ENCODE peak calls at places on chromosome 13, in five cellular contexts. R is endothelial cell of umbilical vein, Z is fibroblast of the aortic adventitia, P is upper lobe of right lung, W is IMR-90. O is an unnamed sample.

GRCh38 chr13:106471957-106472543 is 63.4 kb downstream of the EFNB2 start:
- DNase-seq in R (peak), Z (peak), P (no peak), W (peak), O (peak)

GRCh38 chr13:109790071-109790470 is 3.7 kb upstream of the IRS2 start:
- DNase-seq in R (no peak), Z (no peak), P (no peak), W (no peak), O (no peak)

GRCh38 chr13:28022848-28023518 is 34.5 kb upstream of the URAD start:
- DNase-seq in R (no peak), Z (peak), P (no peak), W (peak), O (peak)

GRCh38 chr13:108096301-108096700 is 119.0 kb downstream of the LIG4 start:
- DNase-seq in R (no peak), Z (no peak), P (no peak), W (no peak), O (no peak)

GRCh38 chr13:39450176-39450575 is 152.8 kb downstream of the LHFPL6 start:
- DNase-seq in R (no peak), Z (no peak), P (no peak), W (no peak), O (no peak)

GRCh38 chr13:110347535-110348308 is 40.6 kb downstream of the COL4A2 start:
- DNase-seq in R (no peak), Z (peak), P (no peak), W (peak), O (peak)

GRCh38 chr13:110644892-110645521 is 29.7 kb downstream of the NAXD start:
- DNase-seq in R (peak), Z (peak), P (peak), W (peak), O (peak)

GRCh38 chr13:49667773-49668172 is 23.5 kb downstream of the EBPL start:
- DNase-seq in R (no peak), Z (no peak), P (no peak), W (peak), O (no peak)

GRCh38 chr13:78759704-78760103 is 100.7 kb upstream of the OBI1 start:
- DNase-seq in R (no peak), Z (no peak), P (no peak), W (no peak), O (no peak)

GRCh38 chr13:50379584-50379983 is 364.3 kb downstream of the KCNRG start:
- DNase-seq in R (peak), Z (no peak), P (no peak), W (no peak), O (no peak)

GRCh38 chr13:29457299-29457698 is 138.2 kb downstream of the SLC7A1 start:
- DNase-seq in R (peak), Z (peak), P (no peak), W (peak), O (peak)

GRCh38 chr13:94128430-94128829 is 351.1 kb downstream of the DCT start:
- DNase-seq in R (no peak), Z (peak), P (no peak), W (no peak), O (peak)

GRCh38 chr13:80141114-80141849 is 199.6 kb downstream of the SPRY2 start:
- DNase-seq in R (peak), Z (peak), P (no peak), W (peak), O (peak)

GRCh38 chr13:43744630-43745029 is 42.1 kb downstream of the ENOX1 start:
- DNase-seq in R (no peak), Z (no peak), P (no peak), W (peak), O (peak)

GRCh38 chr13:76014618-76015315 is 378.6 kb downstream of the LMO7 start:
- DNase-seq in R (no peak), Z (peak), P (no peak), W (peak), O (peak)

GRCh38 chr13:70206671-70207070 is 98.4 kb upstream of the KLHL1 start:
- DNase-seq in R (no peak), Z (no peak), P (no peak), W (no peak), O (no peak)

GRCh38 chr13:71798723-71799122 is 68.3 kb downstream of the DACH1 start:
- DNase-seq in R (no peak), Z (no peak), P (no peak), W (no peak), O (no peak)

GRCh38 chr13:42981853-42982252 is 10.2 kb downstream of the EPSTI1 start:
- DNase-seq in R (no peak), Z (no peak), P (no peak), W (no peak), O (no peak)

GRCh38 chr13:32272021-32272695 is 43.0 kb downstream of the ZAR1L start:
- DNase-seq in R (peak), Z (no peak), P (no peak), W (no peak), O (peak)

GRCh38 chr13:88656751-88657150 is 985.6 kb downstream of the SLITRK5 start:
- DNase-seq in R (no peak), Z (no peak), P (no peak), W (no peak), O (no peak)

GRCh38 chr13:109673477-109673876 is 112.9 kb downstream of the IRS2 start:
- DNase-seq in R (no peak), Z (no peak), P (no peak), W (peak), O (no peak)

GRCh38 chr13:89695343-89696257 is 1651.9 kb upstream of the MIR17HG start:
- DNase-seq in R (peak), Z (peak), P (no peak), W (peak), O (peak)

GRCh38 chr13:78660130-78660857 is 1.3 kb upstream of the OBI1 start:
- DNase-seq in R (peak), Z (peak), P (no peak), W (no peak), O (no peak)

GRCh38 chr13:27372896-27373295 is 51.5 kb upstream of the GTF3A start:
- DNase-seq in R (no peak), Z (no peak), P (peak), W (peak), O (peak)

GRCh38 chr13:63389756-63390155 is 1974.1 kb upstream of the PCDH20 start:
- DNase-seq in R (no peak), Z (no peak), P (no peak), W (no peak), O (no peak)

GRCh38 chr13:110726726-110727125 is 13.2 kb downstream of the ING1 start:
- DNase-seq in R (no peak), Z (no peak), P (no peak), W (no peak), O (no peak)

GRCh38 chr13:30396434-30397075 is 25.7 kb upstream of the UBE2L5 start:
- DNase-seq in R (no peak), Z (peak), P (no peak), W (peak), O (peak)

GRCh38 chr13:97423300-97424045 is 10.5 kb upstream of the RAP2A start:
- DNase-seq in R (no peak), Z (peak), P (no peak), W (no peak), O (peak)

GRCh38 chr13:93055233-93055632 is 171.4 kb upstream of the GPC6 start:
- DNase-seq in R (no peak), Z (no peak), P (no peak), W (no peak), O (no peak)

GRCh38 chr13:48210178-48210577 is 22.8 kb upstream of the ITM2B start:
- DNase-seq in R (no peak), Z (peak), P (no peak), W (peak), O (peak)

GRCh38 chr13:99974296-99974938 is 2.9 kb upstream of the ZIC5 start:
- DNase-seq in R (no peak), Z (no peak), P (no peak), W (no peak), O (no peak)

GRCh38 chr13:52399708-52400107 is 6.3 kb downstream of the THSD1 start:
- DNase-seq in R (peak), Z (peak), P (no peak), W (peak), O (peak)
- TF ChIP-seq CTCF in R (no peak), Z (peak), P (peak), W (peak), O (peak)

DNA sequence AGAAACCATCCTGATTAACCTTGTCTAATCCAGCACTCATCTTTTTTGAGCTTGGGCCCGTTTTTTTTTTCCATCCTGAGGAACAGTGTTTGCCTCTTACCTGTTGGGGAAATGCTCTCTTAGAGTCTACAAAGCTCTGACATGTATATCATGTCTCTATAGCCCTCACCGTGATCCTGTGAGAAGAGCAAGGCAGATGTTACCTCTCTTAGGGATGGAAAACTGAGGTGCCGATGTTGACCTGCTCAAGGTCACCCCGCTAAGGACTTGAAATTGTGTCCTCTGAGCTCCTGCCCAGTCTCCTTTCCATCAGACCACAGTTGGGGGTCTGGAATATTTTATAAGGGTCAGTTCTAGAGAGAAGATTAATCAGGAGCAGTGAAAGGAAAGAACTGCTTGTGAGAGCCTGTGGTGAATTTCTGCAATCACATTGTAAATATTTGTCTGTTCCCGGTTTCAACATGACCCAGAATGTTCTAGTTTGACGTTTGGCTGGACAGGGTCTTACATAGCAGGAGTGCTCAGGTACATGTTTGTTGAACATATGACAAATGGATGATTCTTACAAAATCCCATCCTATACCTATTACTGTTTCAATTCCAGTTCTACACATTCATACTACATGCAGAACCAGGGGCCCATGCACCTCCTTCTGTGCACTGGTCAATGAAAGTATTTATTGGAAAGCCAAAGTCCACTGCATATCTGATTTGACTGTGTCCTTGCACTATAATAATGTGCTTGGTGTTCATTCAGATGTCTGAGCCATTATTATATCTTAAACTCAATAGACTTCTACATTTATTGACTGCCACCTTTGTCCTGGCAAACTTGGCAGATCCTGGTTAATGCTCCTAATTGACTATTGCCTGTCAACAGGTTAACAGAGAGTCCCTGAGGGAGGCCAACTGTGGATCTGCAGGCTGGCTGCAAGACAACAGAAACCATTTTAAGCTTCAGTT is 12.1 kb downstream of the SLC25A15 start:
- DNase-seq in R (no peak), Z (no peak), P (no peak), W (no peak), O (no peak)
- TF ChIP-seq CTCF in R (no peak), Z (no peak), P (no peak), W (no peak), O (no peak)

DNA sequence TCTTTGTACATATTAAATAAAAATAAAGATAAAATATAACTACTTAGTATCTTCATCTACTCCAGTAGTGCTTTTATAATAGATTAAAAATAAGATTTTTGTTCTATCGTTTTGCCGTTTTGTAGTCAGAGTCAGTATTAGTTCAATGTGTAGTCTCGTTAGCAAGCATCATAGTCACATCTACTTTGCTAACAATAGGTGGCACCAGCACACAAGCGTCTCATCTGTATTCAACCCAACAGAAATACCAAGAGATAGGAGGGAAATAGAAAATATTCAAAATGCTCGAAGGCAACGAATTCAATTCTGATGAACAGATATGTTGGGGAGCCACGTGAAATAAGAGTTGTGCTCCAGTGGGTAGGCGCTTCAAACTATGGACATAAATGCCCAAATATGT is 21.4 kb upstream of the MICU2 start:
- DNase-seq in R (peak), Z (peak), P (no peak), W (peak), O (peak)
- TF ChIP-seq CTCF in R (no peak), Z (peak), P (peak), W (peak), O (peak)

DNA sequence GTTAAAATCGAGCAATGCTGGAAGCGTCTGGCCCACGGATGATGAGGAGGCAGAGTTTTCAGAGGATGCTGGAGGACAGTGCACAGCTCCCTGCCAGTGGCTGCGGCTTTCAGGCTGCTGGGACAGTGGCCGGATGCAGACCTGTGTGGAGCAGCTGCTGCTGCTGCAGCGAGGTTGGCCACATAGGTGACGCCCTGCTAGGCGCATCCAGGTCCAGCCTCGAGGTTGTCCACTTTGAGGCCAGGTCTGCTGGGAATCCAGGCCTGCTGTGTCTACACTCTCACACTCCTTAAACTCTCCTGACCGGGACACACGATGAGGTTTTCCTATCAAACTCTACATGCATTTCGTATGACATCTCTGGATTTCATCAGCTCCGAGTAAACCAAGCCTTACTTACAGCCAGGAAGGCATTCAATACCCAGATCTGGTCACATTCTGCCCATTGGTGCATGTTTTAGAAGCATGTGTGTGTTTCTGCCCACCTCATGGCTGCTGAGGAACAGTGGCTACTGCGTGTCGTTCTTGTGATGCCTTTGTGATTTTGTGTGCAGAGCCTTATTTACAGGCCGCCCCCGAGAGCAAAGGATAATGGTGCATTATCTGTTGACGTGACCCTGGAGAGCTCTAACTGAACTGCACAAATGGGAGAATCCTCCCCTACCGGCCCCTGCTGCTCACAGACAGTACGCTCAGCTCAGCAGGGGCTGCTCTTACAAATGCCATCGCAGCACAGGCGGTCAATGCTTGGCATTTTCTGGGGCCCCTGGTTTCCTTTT is 12.3 kb upstream of the MCF2L start:
- DNase-seq in R (no peak), Z (peak), P (no peak), W (no peak), O (no peak)
- TF ChIP-seq CTCF in R (no peak), Z (no peak), P (no peak), W (no peak), O (no peak)

GRCh38 chr13:37910790-37911189 is 41.2 kb upstream of the TRPC4 start:
- DNase-seq in R (no peak), Z (no peak), P (no peak), W (no peak), O (no peak)

GRCh38 chr13:37905736-37906135 is 36.2 kb upstream of the TRPC4 start:
- DNase-seq in R (no peak), Z (no peak), P (no peak), W (no peak), O (no peak)

GRCh38 chr13:37906880-37907279 is 37.3 kb upstream of the TRPC4 start:
- DNase-seq in R (no peak), Z (no peak), P (no peak), W (no peak), O (no peak)
- TF ChIP-seq CTCF in R (no peak), Z (no peak), P (no peak), W (no peak), O (no peak)

DNA sequence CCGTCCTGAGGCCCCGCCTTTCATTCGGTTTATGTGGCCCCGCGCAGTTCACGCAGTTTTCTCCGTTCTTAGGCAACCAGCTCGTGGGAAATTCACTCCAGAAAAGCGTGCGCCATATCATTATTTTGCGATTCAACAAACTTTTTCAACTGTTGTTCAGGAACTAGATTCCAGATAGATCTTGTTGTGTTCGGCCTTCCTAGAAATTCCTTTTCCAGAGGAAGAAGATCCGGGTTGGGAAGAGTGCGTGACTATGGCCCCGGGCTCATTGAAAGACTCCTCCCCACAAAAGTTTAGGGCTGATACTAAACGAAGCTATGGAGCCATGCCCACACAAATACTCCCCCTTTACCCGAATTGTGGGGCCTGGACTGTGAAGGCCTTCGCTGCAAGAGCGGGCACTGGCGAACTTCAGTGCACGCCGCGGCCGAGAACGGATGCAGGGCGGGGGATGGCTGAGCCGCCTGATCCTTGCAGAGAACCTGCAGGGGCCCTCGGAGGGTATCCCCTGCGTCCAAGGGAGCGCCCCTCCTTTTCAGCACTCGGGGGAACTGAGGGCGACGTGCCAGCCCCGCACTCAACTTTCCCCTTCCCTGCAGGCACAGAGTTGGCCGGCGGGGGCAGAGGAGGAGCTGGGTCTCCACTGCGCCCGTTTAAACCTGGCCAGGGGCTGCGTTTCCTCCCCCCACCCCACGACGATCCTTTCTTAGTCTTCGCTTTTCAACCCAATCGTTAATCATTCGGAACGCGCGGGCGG is 904 bp upstream of the SOX1 start:
- DNase-seq in R (no peak), Z (no peak), P (no peak), W (no peak), O (no peak)
- TF ChIP-seq CTCF in R (no peak), Z (no peak), P (no peak), W (no peak), O (no peak)